ENCODE peak calls at places on chromosomes 5 and 9, in nine cellular contexts. One of them, this sample, is unnamed.

GRCh38 chr5:139414601-139415121 is 10.8 kb upstream of the SPATA24 start:
- DNase-seq in heart right ventricle: no peak
- DNase-seq in PC-3: no peak
- DNase-seq in body of pancreas: no peak
- DNase-seq in hypothalamus: peak; percentile 35
- DNase-seq in M059J: no peak
- DNase-seq in stimulated activated naive CD4-positive, alpha-beta T cell treated with Interleukin-2 at 50 U/mL for 16 hours: no peak
- DNase-seq in left cardiac atrium: no peak
- DNase-seq in naive thymus-derived CD8-positive, alpha-beta T cell: no peak
- DNase-seq in this sample: no peak

GRCh38 chr5:94025788-94026473 is 284.5 kb upstream of the POU5F2 start:
- DNase-seq in M059J: no peak
- DNase-seq in naive thymus-derived CD8-positive, alpha-beta T cell: no peak
- DNase-seq in left cardiac atrium: no peak
- DNase-seq in stimulated activated naive CD4-positive, alpha-beta T cell treated with Interleukin-2 at 50 U/mL for 16 hours: no peak
- DNase-seq in hypothalamus: no peak
- DNase-seq in body of pancreas: no peak
- DNase-seq in PC-3: no peak
- DNase-seq in heart right ventricle: no peak
- DNase-seq in this sample: no peak

GRCh38 chr5:126481243-126481642 is 58.0 kb downstream of the GRAMD2B start:
- DNase-seq in left cardiac atrium: no peak
- DNase-seq in stimulated activated naive CD4-positive, alpha-beta T cell treated with Interleukin-2 at 50 U/mL for 16 hours: no peak
- DNase-seq in M059J: no peak
- DNase-seq in heart right ventricle: no peak
- DNase-seq in PC-3: no peak
- DNase-seq in body of pancreas: no peak
- DNase-seq in naive thymus-derived CD8-positive, alpha-beta T cell: no peak
- DNase-seq in hypothalamus: no peak
- DNase-seq in this sample: no peak

GRCh38 chr5:138983984-138984383 is 108.8 kb upstream of the LRRTM2 start:
- DNase-seq in naive thymus-derived CD8-positive, alpha-beta T cell: no peak
- DNase-seq in hypothalamus: no peak
- DNase-seq in left cardiac atrium: no peak
- DNase-seq in stimulated activated naive CD4-positive, alpha-beta T cell treated with Interleukin-2 at 50 U/mL for 16 hours: no peak
- DNase-seq in PC-3: peak; percentile 0
- DNase-seq in body of pancreas: no peak
- DNase-seq in M059J: no peak
- DNase-seq in heart right ventricle: no peak
- DNase-seq in this sample: no peak

GRCh38 chr5:157343842-157344790 is 78.2 kb downstream of the CYFIP2 start:
- DNase-seq in stimulated activated naive CD4-positive, alpha-beta T cell treated with Interleukin-2 at 50 U/mL for 16 hours: peak; percentile 27
- DNase-seq in body of pancreas: no peak
- DNase-seq in M059J: peak; percentile 17
- DNase-seq in naive thymus-derived CD8-positive, alpha-beta T cell: no peak
- DNase-seq in PC-3: no peak
- DNase-seq in left cardiac atrium: no peak
- DNase-seq in hypothalamus: peak; percentile 6
- DNase-seq in heart right ventricle: no peak
- DNase-seq in this sample: no peak

GRCh38 chr9:32395483-32396216 is 11.2 kb downstream of the ACO1 start:
- DNase-seq in left cardiac atrium: peak; percentile 65
- DNase-seq in PC-3: peak; percentile 56
- DNase-seq in stimulated activated naive CD4-positive, alpha-beta T cell treated with Interleukin-2 at 50 U/mL for 16 hours: no peak
- DNase-seq in body of pancreas: peak; percentile 30
- DNase-seq in naive thymus-derived CD8-positive, alpha-beta T cell: no peak
- DNase-seq in heart right ventricle: peak; percentile 45
- DNase-seq in hypothalamus: no peak
- DNase-seq in M059J: peak; percentile 85
- DNase-seq in this sample: no peak

GRCh38 chr5:105953616-105954015 is 1717.1 kb downstream of the EFNA5 start:
- DNase-seq in M059J: no peak
- DNase-seq in PC-3: no peak
- DNase-seq in stimulated activated naive CD4-positive, alpha-beta T cell treated with Interleukin-2 at 50 U/mL for 16 hours: no peak
- DNase-seq in body of pancreas: no peak
- DNase-seq in heart right ventricle: no peak
- DNase-seq in hypothalamus: no peak
- DNase-seq in left cardiac atrium: no peak
- DNase-seq in naive thymus-derived CD8-positive, alpha-beta T cell: no peak
- DNase-seq in this sample: no peak

GRCh38 chr5:66987949-66988838 is 208.4 kb downstream of the CD180 start:
- DNase-seq in stimulated activated naive CD4-positive, alpha-beta T cell treated with Interleukin-2 at 50 U/mL for 16 hours: no peak
- DNase-seq in heart right ventricle: no peak
- DNase-seq in body of pancreas: no peak
- DNase-seq in left cardiac atrium: no peak
- DNase-seq in M059J: peak; percentile 43
- DNase-seq in hypothalamus: no peak
- DNase-seq in naive thymus-derived CD8-positive, alpha-beta T cell: no peak
- DNase-seq in PC-3: peak; percentile 61
- DNase-seq in this sample: no peak

GRCh38 chr5:67163231-67163756 is 33.3 kb downstream of the CD180 start:
- DNase-seq in naive thymus-derived CD8-positive, alpha-beta T cell: no peak
- DNase-seq in hypothalamus: no peak
- DNase-seq in M059J: no peak
- DNase-seq in stimulated activated naive CD4-positive, alpha-beta T cell treated with Interleukin-2 at 50 U/mL for 16 hours: no peak
- DNase-seq in PC-3: no peak
- DNase-seq in left cardiac atrium: no peak
- DNase-seq in body of pancreas: no peak
- DNase-seq in heart right ventricle: no peak
- DNase-seq in this sample: no peak

GRCh38 chr9:103913899-103914298 is 180.2 kb upstream of the SMC2 start:
- DNase-seq in hypothalamus: no peak
- DNase-seq in M059J: no peak
- DNase-seq in naive thymus-derived CD8-positive, alpha-beta T cell: no peak
- DNase-seq in heart right ventricle: no peak
- DNase-seq in body of pancreas: no peak
- DNase-seq in left cardiac atrium: no peak
- DNase-seq in stimulated activated naive CD4-positive, alpha-beta T cell treated with Interleukin-2 at 50 U/mL for 16 hours: no peak
- DNase-seq in PC-3: peak; percentile 9
- DNase-seq in this sample: no peak

GRCh38 chr9:81182421-81182820 is 506.9 kb downstream of the TLE1 start:
- DNase-seq in hypothalamus: no peak
- DNase-seq in left cardiac atrium: no peak
- DNase-seq in body of pancreas: no peak
- DNase-seq in M059J: peak; percentile 81
- DNase-seq in PC-3: peak; percentile 51
- DNase-seq in stimulated activated naive CD4-positive, alpha-beta T cell treated with Interleukin-2 at 50 U/mL for 16 hours: no peak
- DNase-seq in heart right ventricle: no peak
- DNase-seq in naive thymus-derived CD8-positive, alpha-beta T cell: no peak
- DNase-seq in this sample: no peak

This sample was measured in activated T-helper 2 cell treated with anti-CD3 and anti-CD28 coated beads, Interferon-gamma antibody, Interleukin-2, Interleukin-4, amounts not matched to agents 10 μg/mL and 5 μg/mL and 100 μg/mL, durations not matched to agents 14 hours and 24 hours and 36 hours.